ENCODE peak calls at places on chromosome 4, in five cellular contexts. A, R, C, I and N are unnamed samples.

GRCh38 chr4:47615385-47615784 is 130.3 kb downstream of the ATP10D start:
- DNase-seq in C (no peak), I (no peak), R (peak), A (no peak), N (no peak)

GRCh38 chr4:153483432-153484418 is 17.6 kb downstream of the TMEM131L start:
- DNase-seq in I (no peak), C (no peak), A (no peak), R (peak), N (no peak)

GRCh38 chr4:145829629-145830395 is 108.8 kb downstream of the ZNF827 start:
- DNase-seq in A (no peak), R (no peak), C (peak), I (no peak), N (peak)

GRCh38 chr4:181528570-181529184 is 714.5 kb upstream of the TENM3 start:
- DNase-seq in C (peak), I (no peak), A (no peak), R (peak), N (peak)

GRCh38 chr4:30103455-30103854 is 616.7 kb upstream of the PCDH7 start:
- DNase-seq in R (peak), A (no peak), C (no peak), I (no peak), N (no peak)

GRCh38 chr4:121951570-121952110 is at the start of gene TRPC3:
- DNase-seq in C (peak), I (peak), R (peak), A (no peak), N (peak)

GRCh38 chr4:166169111-166169510 is 296.1 kb downstream of the TLL1 start:
- DNase-seq in C (no peak), R (peak), I (no peak), A (no peak), N (peak)

GRCh38 chr4:110635155-110635479 is 12.2 kb upstream of the PITX2 start:
- DNase-seq in C (no peak), I (no peak), R (no peak), A (no peak), N (no peak)

DNA sequence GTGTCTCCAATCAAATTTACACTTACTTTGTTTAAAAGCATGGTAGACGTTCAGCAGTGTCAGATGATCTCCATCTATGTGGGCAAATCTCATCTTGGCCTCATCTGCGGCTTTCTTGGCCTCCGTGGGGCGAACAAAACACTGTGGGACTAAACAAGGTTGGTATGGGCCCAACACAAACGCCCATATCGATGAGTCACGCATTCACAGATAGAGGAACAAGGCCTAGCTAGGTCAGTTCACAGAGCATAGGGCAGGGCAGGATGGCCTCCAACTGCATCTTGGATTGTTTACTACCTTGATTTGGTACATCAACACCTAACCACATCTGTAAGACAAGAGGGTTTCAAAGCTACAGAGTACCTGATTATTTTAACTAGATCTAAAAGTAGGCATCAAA is 47.3 kb downstream of the DHX15 start:
- DNase-seq in I (no peak), C (no peak), A (no peak), R (no peak), N (no peak)
- TF ChIP-seq CTCF in I (no peak), C (no peak), A (no peak), R (no peak), N (no peak)

GRCh38 chr4:25863347-25863784 is 578 bp upstream of the SEL1L3 start:
- DNase-seq in R (peak), I (no peak), C (peak), A (no peak), N (peak)
- TF ChIP-seq CTCF in R (peak), I (no peak), C (peak), A (no peak), N (peak)

GRCh38 chr4:78923459-78924312 is 15.6 kb downstream of the PAQR3 start:
- DNase-seq in A (no peak), C (peak), R (no peak), I (no peak), N (no peak)
- TF ChIP-seq CTCF in A (no peak), C (peak), R (peak), I (no peak), N (no peak)

GRCh38 chr4:141375855-141376254 is 155.2 kb downstream of the ZNF330 start:
- DNase-seq in I (no peak), C (no peak), R (peak), A (no peak), N (no peak)
- TF ChIP-seq CTCF in I (no peak), C (no peak), R (peak), A (no peak), N (no peak)

DNA sequence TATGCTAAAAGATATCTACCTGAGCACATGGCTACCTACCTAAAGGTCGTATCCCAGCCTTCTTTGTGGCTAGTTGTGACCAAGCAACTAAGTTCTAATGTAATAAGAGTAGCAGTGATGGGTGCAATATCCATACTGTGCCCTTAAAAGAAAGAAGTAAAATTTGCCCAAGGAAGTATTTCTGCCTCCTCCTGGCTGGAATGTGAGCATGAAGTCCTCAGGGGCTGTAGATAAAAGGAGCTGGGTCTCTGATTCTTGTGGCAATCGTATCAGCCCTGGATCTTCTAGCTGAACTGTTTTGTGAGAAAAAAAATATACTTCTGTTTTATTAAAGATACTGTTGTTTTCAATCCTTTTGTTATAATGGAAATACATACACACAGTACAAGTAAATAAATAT is 217.4 kb downstream of the GPAT3 start:
- DNase-seq in I (no peak), R (no peak), A (no peak), C (no peak), N (no peak)
- TF ChIP-seq CTCF in I (no peak), R (no peak), A (no peak), C (no peak), N (no peak)

GRCh38 chr4:99117876-99118693 is 26.0 kb downstream of the ADH4 start:
- DNase-seq in C (peak), I (no peak), A (no peak), R (peak), N (no peak)
- TF ChIP-seq CTCF in C (peak), I (no peak), A (no peak), R (peak), N (peak)

GRCh38 chr4:88147799-88148217 is 10.6 kb downstream of the ABCG2 start:
- DNase-seq in R (no peak), A (no peak), I (no peak), C (no peak), N (no peak)
- TF ChIP-seq CTCF in R (no peak), A (no peak), I (no peak), C (no peak), N (no peak)

DNA sequence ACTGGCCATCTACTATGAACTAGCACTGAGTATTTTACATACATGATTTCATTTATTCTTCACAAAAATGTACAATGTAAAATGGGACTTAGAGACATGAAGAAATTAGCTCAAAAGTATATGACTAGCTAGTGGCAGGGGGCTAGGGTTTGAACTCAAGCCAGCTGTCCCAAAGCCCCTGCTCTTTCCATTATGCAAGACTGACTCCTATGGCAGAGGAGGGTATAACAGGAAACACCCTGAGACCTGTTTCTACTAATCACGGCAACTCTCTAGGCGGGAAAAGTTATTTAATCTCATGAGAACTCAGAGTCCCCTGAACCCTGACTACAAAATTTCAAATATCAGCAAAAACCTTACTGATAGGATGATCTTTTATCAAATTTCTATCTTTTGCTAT is 150.6 kb downstream of the PRDM5 start:
- DNase-seq in I (no peak), A (no peak), C (no peak), R (no peak), N (no peak)
- TF ChIP-seq CTCF in I (no peak), A (no peak), C (peak), R (no peak), N (no peak)

GRCh38 chr4:40924096-40924792 is 174.5 kb downstream of the NSUN7 start:
- DNase-seq in A (no peak), I (no peak), C (peak), R (peak), N (peak)

GRCh38 chr4:40923326-40924095 is 173.8 kb downstream of the NSUN7 start:
- DNase-seq in C (no peak), A (no peak), I (no peak), R (no peak), N (no peak)

GRCh38 chr4:40927108-40927507 is 177.4 kb downstream of the NSUN7 start:
- DNase-seq in I (no peak), A (no peak), C (no peak), R (no peak), N (no peak)

DNA sequence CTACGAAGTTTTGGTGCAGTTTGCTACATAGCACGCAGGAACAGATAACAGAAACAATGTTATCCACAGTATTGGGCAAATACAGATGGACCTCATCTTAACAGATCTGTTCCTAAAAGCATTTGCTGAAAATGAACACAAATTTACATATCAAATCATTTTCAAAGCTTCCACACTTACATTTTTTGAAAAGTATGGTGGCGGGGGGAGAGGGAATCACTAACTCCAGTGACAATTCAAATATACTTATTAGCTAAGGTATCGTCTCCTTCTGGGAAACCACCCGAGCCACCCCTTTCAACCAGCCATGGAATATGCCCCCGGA is 175.0 kb downstream of the NSUN7 start:
- DNase-seq in A (no peak), C (no peak), I (no peak), R (no peak), N (no peak)
- TF ChIP-seq CTCF in A (no peak), C (peak), I (no peak), R (no peak), N (no peak)